ENCODE peak calls at places on chromosomes 5 and 9, in five cellular contexts. Y is NCI-H774, N is HEK293T, W is NCI-H1694 treated with DMSO at 0.1 percent for 48 hours, K is retinal pigment epithelial cell. I is an unnamed sample.

GRCh38 chr5:111548992-111549649 is 36.8 kb upstream of the STARD4 start:
- DNase-seq in Y (peak), N (no peak), W (no peak), K (peak), I (peak)

GRCh38 chr5:133559960-133560359 is 52.4 kb downstream of the FSTL4 start:
- DNase-seq in Y (no peak), N (no peak), W (no peak), K (no peak), I (no peak)

GRCh38 chr5:69497006-69497520 is 4.5 kb downstream of the OCLN start:
- DNase-seq in Y (no peak), N (no peak), W (no peak), K (no peak), I (no peak)

GRCh38 chr5:18394154-18394804 is 760.0 kb downstream of the TAF11L14 start:
- DNase-seq in Y (peak), N (peak), W (peak), K (peak), I (peak)

GRCh38 chr9:114894206-114894605 is 36.2 kb downstream of the TNFSF8 start:
- DNase-seq in Y (no peak), N (no peak), W (no peak), K (no peak), I (no peak)

GRCh38 chr5:170886210-170886894 is 24.5 kb downstream of the RANBP17 start:
- DNase-seq in Y (no peak), N (no peak), W (no peak), K (peak), I (no peak)

GRCh38 chr5:5025774-5026406 is 114.2 kb upstream of the ADAMTS16 start:
- DNase-seq in Y (peak), N (no peak), W (peak), K (no peak), I (no peak)

GRCh38 chr5:159051431-159052281 is 48.1 kb downstream of the EBF1 start:
- DNase-seq in Y (peak), N (no peak), W (no peak), K (no peak), I (peak)

GRCh38 chr5:55096860-55097259 is 5.6 kb upstream of the GZMA start:
- DNase-seq in Y (no peak), N (no peak), W (no peak), K (no peak), I (no peak)

GRCh38 chr5:150309898-150310269 is 7.2 kb upstream of the ARSI start:
- DNase-seq in Y (no peak), N (no peak), W (no peak), K (no peak), I (no peak)

GRCh38 chr5:173791878-173792277 is 96.3 kb upstream of the CPEB4 start:
- DNase-seq in Y (no peak), N (no peak), W (no peak), K (no peak), I (no peak)

GRCh38 chr9:136276716-136277115 is 27.2 kb downstream of the CCDC187 start:
- DNase-seq in Y (no peak), N (no peak), W (no peak), K (no peak), I (no peak)

GRCh38 chr5:89204766-89205165 is 321.8 kb upstream of the MEF2C start:
- DNase-seq in Y (no peak), N (no peak), W (no peak), K (no peak), I (no peak)

GRCh38 chr5:107917983-107918382 is 247.2 kb upstream of the EFNA5 start:
- DNase-seq in Y (no peak), N (no peak), W (no peak), K (no peak), I (no peak)

GRCh38 chr9:16062542-16063240 is 509.8 kb downstream of the CCDC171 start:
- DNase-seq in Y (no peak), N (no peak), W (no peak), K (peak), I (no peak)

GRCh38 chr5:176630681-176631222 is 277 bp downstream of the EIF4E1B start:
- DNase-seq in Y (no peak), N (no peak), W (peak), K (no peak), I (peak)

I was measured in NCI-H1092 treated with DMSO at 0.1 percent for 48 hours.